ENCODE peak calls at places on chromosomes 13 and 19, in four cellular contexts. One of them, this sample, is unnamed.

GRCh38 chr13:78121459-78122348 is 203.1 kb upstream of the EDNRB start:
- DNase-seq in CD4-positive, alpha-beta T cell: no peak
- DNase-seq in WTC11: peak
- DNase-seq in psoas muscle: no peak
- DNase-seq in this sample: peak

GRCh38 chr19:3979674-3980352 is 5.5 kb downstream of the EEF2 start:
- DNase-seq in WTC11: no peak
- DNase-seq in psoas muscle: no peak
- DNase-seq in CD4-positive, alpha-beta T cell: no peak
- DNase-seq in this sample: no peak

GRCh38 chr13:45501175-45501526 is 36.4 kb downstream of the COG3 start:
- DNase-seq in CD4-positive, alpha-beta T cell: no peak
- DNase-seq in psoas muscle: no peak
- DNase-seq in WTC11: no peak
- DNase-seq in this sample: no peak

GRCh38 chr19:43504426-43505185 is at the start of gene PHLDB3:
- DNase-seq in psoas muscle: peak
- DNase-seq in WTC11: peak
- DNase-seq in CD4-positive, alpha-beta T cell: no peak
- DNase-seq in this sample: peak

GRCh38 chr13:50291611-50292010 is 276.4 kb downstream of the KCNRG start:
- DNase-seq in CD4-positive, alpha-beta T cell: no peak
- DNase-seq in WTC11: no peak
- DNase-seq in psoas muscle: no peak
- DNase-seq in this sample: no peak

GRCh38 chr19:56671613-56671994 is at the start of gene ZNF835:
- DNase-seq in WTC11: no peak
- DNase-seq in psoas muscle: peak
- DNase-seq in CD4-positive, alpha-beta T cell: peak
- DNase-seq in this sample: peak

GRCh38 chr19:12804051-12804450 is 2.2 kb downstream of the THSD8 start:
- DNase-seq in CD4-positive, alpha-beta T cell: no peak
- DNase-seq in WTC11: no peak
- DNase-seq in psoas muscle: no peak
- DNase-seq in this sample: no peak

GRCh38 chr13:109428146-109428545 is 358.2 kb downstream of the IRS2 start:
- DNase-seq in CD4-positive, alpha-beta T cell: no peak
- DNase-seq in psoas muscle: no peak
- DNase-seq in WTC11: no peak
- DNase-seq in this sample: no peak

GRCh38 chr13:25630327-25630726 is 258.6 kb downstream of the ATP8A2 start:
- DNase-seq in psoas muscle: no peak
- DNase-seq in CD4-positive, alpha-beta T cell: no peak
- DNase-seq in WTC11: no peak
- DNase-seq in this sample: no peak

GRCh38 chr13:85137516-85137915 is 661.7 kb downstream of the SLITRK6 start:
- DNase-seq in psoas muscle: no peak
- DNase-seq in CD4-positive, alpha-beta T cell: no peak
- DNase-seq in WTC11: no peak
- DNase-seq in this sample: no peak

GRCh38 chr13:35631666-35632065 is 155.2 kb upstream of the MAB21L1 start:
- DNase-seq in WTC11: no peak
- DNase-seq in psoas muscle: no peak
- DNase-seq in CD4-positive, alpha-beta T cell: no peak
- DNase-seq in this sample: no peak

GRCh38 chr19:44551850-44552249 is 22.4 kb upstream of the CEACAM20 start:
- DNase-seq in WTC11: no peak
- DNase-seq in CD4-positive, alpha-beta T cell: no peak
- DNase-seq in psoas muscle: no peak
- DNase-seq in this sample: no peak

GRCh38 chr19:44553478-44554171 is 24.1 kb upstream of the CEACAM20 start:
- DNase-seq in psoas muscle: no peak
- DNase-seq in CD4-positive, alpha-beta T cell: no peak
- DNase-seq in WTC11: no peak
- DNase-seq in this sample: no peak

GRCh38 chr19:44554641-44555246 is 25.3 kb upstream of the CEACAM20 start:
- DNase-seq in psoas muscle: no peak
- DNase-seq in CD4-positive, alpha-beta T cell: no peak
- DNase-seq in WTC11: no peak
- DNase-seq in this sample: no peak

GRCh38 chr19:44549507-44549906 is 20.0 kb upstream of the CEACAM20 start:
- DNase-seq in psoas muscle: no peak
- DNase-seq in CD4-positive, alpha-beta T cell: no peak
- DNase-seq in WTC11: no peak
- DNase-seq in this sample: no peak

GRCh38 chr19:44552324-44552723 is 22.8 kb upstream of the CEACAM20 start:
- DNase-seq in CD4-positive, alpha-beta T cell: no peak
- DNase-seq in WTC11: peak
- DNase-seq in psoas muscle: no peak
- DNase-seq in this sample: peak
- TF ChIP-seq CTCF in CD4-positive, alpha-beta T cell: no peak
- TF ChIP-seq CTCF in WTC11: peak
- TF ChIP-seq CTCF in psoas muscle: peak
- TF ChIP-seq CTCF in this sample: peak

GRCh38 chr13:34127523-34127922 is 309.6 kb downstream of the RFC3 start:
- DNase-seq in psoas muscle: no peak
- DNase-seq in WTC11: no peak
- DNase-seq in CD4-positive, alpha-beta T cell: no peak
- DNase-seq in this sample: no peak
- TF ChIP-seq CTCF in psoas muscle: no peak
- TF ChIP-seq CTCF in WTC11: no peak
- TF ChIP-seq CTCF in CD4-positive, alpha-beta T cell: no peak
- TF ChIP-seq CTCF in this sample: no peak

DNA sequence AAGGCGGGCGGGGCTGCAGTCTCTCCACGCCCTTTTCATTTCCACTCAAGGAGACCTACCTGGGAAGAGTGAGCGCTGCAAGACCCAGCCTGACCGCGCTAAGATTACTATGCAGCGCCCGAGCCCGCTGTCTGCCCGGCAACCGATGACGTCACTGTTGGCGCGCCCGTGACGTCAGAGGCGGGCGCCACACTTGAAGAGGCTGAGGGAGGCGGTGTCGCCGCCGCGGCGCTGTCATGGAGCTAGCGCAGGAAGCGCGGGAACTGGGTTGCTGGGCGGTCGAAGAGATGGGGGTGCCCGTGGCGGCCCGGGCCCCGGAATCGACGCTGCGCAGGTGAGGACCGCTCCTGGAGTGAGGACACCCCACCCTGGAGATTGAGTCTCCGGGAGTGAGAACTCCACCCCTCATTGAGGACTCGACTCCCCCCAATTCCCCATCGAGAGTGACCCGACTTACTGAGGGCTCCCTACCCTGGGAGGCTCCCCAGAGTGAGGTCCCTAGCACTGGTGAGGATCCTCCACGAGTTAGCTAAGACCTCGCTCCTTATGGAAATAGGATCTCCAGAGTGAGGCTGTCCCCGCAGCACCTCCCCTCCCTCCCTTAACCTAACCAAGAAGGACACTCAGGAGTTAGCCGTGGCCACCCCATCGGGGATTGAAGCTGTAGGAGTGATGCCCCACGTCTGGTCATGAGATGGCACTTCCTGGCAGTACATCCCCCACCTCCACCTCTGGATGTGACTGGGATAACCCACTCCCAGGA is at the start of gene HAUS5:
- DNase-seq in psoas muscle: peak
- DNase-seq in WTC11: peak
- DNase-seq in CD4-positive, alpha-beta T cell: peak
- DNase-seq in this sample: peak
- TF ChIP-seq CTCF in psoas muscle: no peak
- TF ChIP-seq CTCF in WTC11: no peak
- TF ChIP-seq CTCF in CD4-positive, alpha-beta T cell: no peak
- TF ChIP-seq CTCF in this sample: no peak

DNA sequence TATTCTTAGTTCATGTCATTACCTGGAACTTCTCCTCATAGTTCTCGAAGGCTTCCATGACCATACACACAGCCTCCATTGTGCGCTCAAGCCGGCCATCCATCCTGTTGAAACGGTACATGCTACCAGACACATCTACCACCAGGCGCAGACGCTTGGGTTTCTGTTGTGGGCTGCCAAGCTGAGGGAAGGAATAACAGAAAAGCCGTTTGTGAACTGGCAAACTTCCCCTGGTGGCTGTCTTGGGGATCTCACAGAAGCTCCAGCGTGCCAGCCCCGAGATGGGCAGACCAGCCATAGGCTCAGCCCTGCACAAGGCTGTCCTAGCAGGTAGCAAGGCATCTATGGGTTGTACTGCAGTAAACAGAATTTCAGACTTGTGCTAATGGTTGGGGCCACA is 130.1 kb downstream of the RGCC start:
- DNase-seq in psoas muscle: no peak
- DNase-seq in CD4-positive, alpha-beta T cell: peak
- DNase-seq in WTC11: peak
- DNase-seq in this sample: no peak
- TF ChIP-seq CTCF in psoas muscle: no peak
- TF ChIP-seq CTCF in CD4-positive, alpha-beta T cell: peak
- TF ChIP-seq CTCF in WTC11: peak
- TF ChIP-seq CTCF in this sample: no peak

GRCh38 chr13:61685683-61686013 is 270.0 kb upstream of the PCDH20 start:
- DNase-seq in psoas muscle: no peak
- DNase-seq in CD4-positive, alpha-beta T cell: no peak
- DNase-seq in WTC11: peak
- DNase-seq in this sample: no peak
- TF ChIP-seq CTCF in psoas muscle: no peak
- TF ChIP-seq CTCF in CD4-positive, alpha-beta T cell: no peak
- TF ChIP-seq CTCF in WTC11: peak
- TF ChIP-seq CTCF in this sample: no peak

GRCh38 chr19:47520839-47521238 is 6.0 kb upstream of the NAPA start:
- DNase-seq in WTC11: no peak
- DNase-seq in psoas muscle: no peak
- DNase-seq in CD4-positive, alpha-beta T cell: no peak
- DNase-seq in this sample: no peak
- TF ChIP-seq CTCF in WTC11: no peak
- TF ChIP-seq CTCF in psoas muscle: no peak
- TF ChIP-seq CTCF in CD4-positive, alpha-beta T cell: no peak
- TF ChIP-seq CTCF in this sample: no peak

GRCh38 chr19:11008111-11008510 is 47.3 kb downstream of the SMARCA4 start:
- DNase-seq in CD4-positive, alpha-beta T cell: no peak
- DNase-seq in psoas muscle: no peak
- DNase-seq in WTC11: no peak
- DNase-seq in this sample: no peak
- TF ChIP-seq CTCF in CD4-positive, alpha-beta T cell: no peak
- TF ChIP-seq CTCF in psoas muscle: no peak
- TF ChIP-seq CTCF in WTC11: no peak
- TF ChIP-seq CTCF in this sample: no peak

GRCh38 chr19:2665103-2665502 is 37.4 kb downstream of the GNG7 start:
- DNase-seq in CD4-positive, alpha-beta T cell: no peak
- DNase-seq in WTC11: no peak
- DNase-seq in psoas muscle: no peak
- DNase-seq in this sample: no peak

GRCh38 chr19:2666344-2666994 is 36.0 kb downstream of the GNG7 start:
- DNase-seq in psoas muscle: no peak
- DNase-seq in CD4-positive, alpha-beta T cell: no peak
- DNase-seq in WTC11: no peak
- DNase-seq in this sample: no peak

GRCh38 chr19:2659856-2660432 is 42.5 kb downstream of the GNG7 start:
- DNase-seq in WTC11: no peak
- DNase-seq in psoas muscle: no peak
- DNase-seq in CD4-positive, alpha-beta T cell: no peak
- DNase-seq in this sample: no peak

GRCh38 chr19:2661615-2662014 is 40.9 kb downstream of the GNG7 start:
- DNase-seq in CD4-positive, alpha-beta T cell: no peak
- DNase-seq in WTC11: peak
- DNase-seq in psoas muscle: no peak
- DNase-seq in this sample: no peak

GRCh38 chr19:2663920-2664571 is 38.4 kb downstream of the GNG7 start:
- DNase-seq in psoas muscle: no peak
- DNase-seq in WTC11: no peak
- DNase-seq in CD4-positive, alpha-beta T cell: no peak
- DNase-seq in this sample: peak
- TF ChIP-seq CTCF in psoas muscle: no peak
- TF ChIP-seq CTCF in WTC11: no peak
- TF ChIP-seq CTCF in CD4-positive, alpha-beta T cell: no peak
- TF ChIP-seq CTCF in this sample: peak

DNA sequence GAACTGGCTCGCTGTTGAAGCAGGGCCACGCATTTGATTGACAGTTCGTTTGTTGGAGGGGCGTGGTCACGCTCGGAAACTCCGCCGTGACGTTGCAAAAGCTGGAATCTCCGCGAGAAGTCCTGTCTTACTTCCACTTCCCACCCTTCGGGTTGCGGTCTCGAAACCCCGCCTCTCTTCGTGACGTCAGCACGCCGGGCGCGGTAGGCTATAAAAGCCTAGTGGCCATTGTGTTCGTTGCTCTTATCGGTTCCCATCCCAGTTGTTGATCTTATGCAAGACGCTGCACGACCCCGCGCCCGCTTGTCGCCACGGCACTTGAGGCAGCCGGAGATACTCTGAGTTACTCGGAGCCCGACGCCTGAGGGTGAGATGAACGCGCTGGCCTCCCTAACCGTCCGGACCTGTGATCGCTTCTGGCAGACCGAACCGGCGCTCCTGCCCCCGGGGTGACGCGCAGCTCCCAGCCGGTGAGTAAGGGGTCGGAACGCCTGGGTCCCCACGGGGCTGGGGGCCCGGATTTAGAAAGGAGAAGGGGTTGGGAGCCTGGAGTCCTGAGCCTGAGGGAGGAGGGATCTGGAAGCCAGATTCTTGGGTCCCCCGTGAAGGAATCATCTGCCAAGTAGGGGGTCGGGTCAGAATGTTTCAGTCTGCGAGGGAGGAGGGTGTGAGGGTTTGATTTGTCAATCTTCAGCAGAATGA is at the start of gene PPP1R15A:
- DNase-seq in CD4-positive, alpha-beta T cell: peak
- DNase-seq in psoas muscle: peak
- DNase-seq in WTC11: peak
- DNase-seq in this sample: peak
- TF ChIP-seq CTCF in CD4-positive, alpha-beta T cell: no peak
- TF ChIP-seq CTCF in psoas muscle: peak
- TF ChIP-seq CTCF in WTC11: no peak
- TF ChIP-seq CTCF in this sample: no peak